ENCODE peak calls at places on chromosomes 7 and 10, in ten cellular contexts. Q is heart left ventricle, Z is esophagus muscularis mucosa, N is A549, M is transverse colon, W is NB4, B is stomach, J is ovary, O is spleen, L is lower leg skin. P is an unnamed sample.

GRCh38 chr7:139777304-139777890 is 401 bp downstream of the HIPK2 start:
- DNase-seq in W (peak), M (peak), B (peak), O (peak), Q (peak), L (no peak), Z (no peak), J (peak), N (peak), P (no peak)

GRCh38 chr7:405489-406211 is 114.0 kb downstream of the PDGFA start:
- DNase-seq in N (no peak), O (peak), Q (peak), J (no peak), W (no peak), M (peak), B (peak), Z (no peak), L (peak), P (no peak)

GRCh38 chr7:38731195-38731594 is 100.0 kb upstream of the AMPH start:
- DNase-seq in B (no peak), O (no peak), J (no peak), Q (no peak), L (no peak), Z (no peak), M (no peak), W (no peak), N (no peak), P (no peak)

GRCh38 chr10:5546891-5547683 is 22.3 kb downstream of the CALML3 start:
- DNase-seq in Z (no peak), N (peak), O (peak), B (peak), W (no peak), L (peak), M (peak), Q (peak), J (no peak), P (peak)

GRCh38 chr10:119306514-119306951 is 99.2 kb downstream of the GRK5 start:
- DNase-seq in B (peak), J (no peak), W (peak), Z (no peak), Q (peak), M (peak), O (peak), N (peak), L (no peak), P (no peak)

GRCh38 chr10:44311563-44311905 is 73.4 kb downstream of the CXCL12 start:
- DNase-seq in W (no peak), M (no peak), O (no peak), Q (no peak), J (no peak), Z (peak), N (no peak), B (no peak), L (no peak), P (no peak)

GRCh38 chr10:77392851-77393250 is 244.8 kb downstream of the KCNMA1 start:
- DNase-seq in L (peak), B (no peak), W (no peak), J (no peak), Q (no peak), N (peak), Z (no peak), O (no peak), M (no peak), P (peak)

GRCh38 chr7:140008755-140009610 is 53.8 kb downstream of the PARP12 start:
- DNase-seq in M (no peak), W (no peak), N (no peak), J (no peak), B (peak), L (no peak), Q (no peak), O (peak), Z (no peak), P (no peak)

GRCh38 chr7:4633012-4633411 is 49.1 kb upstream of the FOXK1 start:
- DNase-seq in B (no peak), M (no peak), J (no peak), W (peak), Q (no peak), L (no peak), O (no peak), N (peak), Z (no peak), P (peak)

DNA sequence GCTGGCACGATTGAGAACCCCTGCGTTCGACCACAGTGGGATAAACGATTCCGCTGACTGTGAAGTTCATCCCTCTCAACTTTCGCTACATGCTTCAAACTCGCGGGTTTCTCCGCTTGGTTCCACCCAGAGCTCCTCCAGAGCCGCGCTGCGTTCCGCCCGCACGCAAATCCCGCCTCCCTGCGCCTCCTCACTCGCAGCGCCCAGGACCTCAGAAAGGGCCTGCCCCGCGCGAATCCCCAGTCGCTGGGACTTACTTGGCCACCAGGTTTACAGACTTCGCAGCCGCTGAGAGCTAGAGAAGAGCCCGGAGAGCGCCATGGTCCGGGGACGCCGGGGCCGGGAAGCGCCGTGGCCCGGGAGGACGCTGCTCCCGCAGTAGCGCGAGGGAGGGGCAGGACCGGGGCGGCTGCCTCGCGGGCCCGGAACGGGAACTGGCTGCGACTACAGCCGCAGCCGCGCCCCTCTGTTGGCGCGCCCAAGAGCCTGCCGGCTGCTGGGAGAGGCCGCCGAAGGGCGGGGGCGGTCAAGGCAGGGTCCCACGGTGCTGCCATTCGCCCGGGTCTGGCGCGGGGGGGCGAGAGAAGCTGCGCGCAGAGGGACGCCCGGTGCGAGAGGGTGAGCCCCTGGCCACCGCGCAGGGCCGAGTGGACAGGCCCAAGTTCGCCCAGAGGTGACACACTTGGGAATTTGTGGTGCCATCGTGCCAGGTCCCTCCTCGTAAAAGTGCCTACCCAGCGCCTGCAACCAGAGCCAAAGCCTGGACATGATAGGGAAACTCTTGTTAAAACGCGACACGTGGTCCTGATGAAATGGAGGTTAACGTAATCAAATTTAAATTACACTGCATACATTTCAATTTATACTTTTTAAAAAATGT is at the start of gene NOD1:
- DNase-seq in M (peak), N (peak), O (peak), W (peak), Z (no peak), J (peak), Q (peak), L (peak), B (peak), P (peak)
- TF ChIP-seq POLR2A in M (peak), N (peak), O (peak), W (peak), Z (peak), J (peak), Q (no peak), L (no peak), B (peak), P (peak)

GRCh38 chr7:138585283-138585993 is 115.7 kb downstream of the SVOPL start:
- DNase-seq in L (no peak), N (no peak), Q (no peak), W (no peak), J (no peak), M (no peak), O (no peak), B (no peak), Z (no peak), P (no peak)
- TF ChIP-seq POLR2A in L (no peak), N (no peak), Q (no peak), W (no peak), J (no peak), M (no peak), O (no peak), B (no peak), Z (no peak), P (no peak)

GRCh38 chr7:130069978-130070899 is at the start of gene KLHDC10:
- DNase-seq in N (peak), J (peak), M (peak), B (peak), Z (peak), O (peak), Q (peak), W (peak), L (peak), P (peak)
- TF ChIP-seq POLR2A in N (peak), J (no peak), M (peak), B (no peak), Z (no peak), O (no peak), Q (no peak), W (peak), L (no peak), P (peak)

DNA sequence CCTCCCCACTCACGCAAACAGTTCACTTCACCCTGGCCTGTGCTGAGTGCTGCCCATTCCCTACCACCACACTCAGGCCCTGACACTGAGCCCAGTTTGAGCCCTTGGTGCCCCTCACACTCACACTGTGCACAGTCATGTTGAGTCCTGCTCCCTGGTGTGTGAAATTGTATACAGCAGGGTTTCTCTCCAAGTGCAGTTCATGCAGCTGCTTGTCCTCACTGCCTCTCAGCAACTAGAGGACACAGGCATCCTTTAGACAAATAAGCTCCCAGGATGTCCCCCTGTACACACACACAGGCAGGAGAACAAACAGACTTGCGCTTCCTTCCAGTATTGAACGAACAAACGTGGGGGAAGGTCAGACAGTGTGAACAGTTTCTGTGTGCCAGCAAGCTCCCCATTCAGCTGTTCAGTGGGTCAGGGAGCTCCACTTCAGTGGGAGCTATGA is 6.8 kb downstream of the MYO1G start:
- DNase-seq in N (no peak), O (no peak), M (no peak), L (no peak), J (no peak), W (no peak), Z (no peak), B (no peak), Q (no peak), P (no peak)
- TF ChIP-seq POLR2A in N (no peak), O (no peak), M (no peak), L (no peak), J (no peak), W (peak), Z (no peak), B (no peak), Q (no peak), P (no peak)

GRCh38 chr10:68103237-68103866 is 5.9 kb upstream of the MYPN start:
- DNase-seq in W (no peak), M (no peak), Z (no peak), N (no peak), J (no peak), L (no peak), Q (no peak), B (no peak), O (no peak), P (no peak)
- TF ChIP-seq POLR2A in W (no peak), M (no peak), Z (no peak), N (no peak), J (no peak), L (no peak), Q (no peak), B (no peak), O (no peak), P (no peak)

DNA sequence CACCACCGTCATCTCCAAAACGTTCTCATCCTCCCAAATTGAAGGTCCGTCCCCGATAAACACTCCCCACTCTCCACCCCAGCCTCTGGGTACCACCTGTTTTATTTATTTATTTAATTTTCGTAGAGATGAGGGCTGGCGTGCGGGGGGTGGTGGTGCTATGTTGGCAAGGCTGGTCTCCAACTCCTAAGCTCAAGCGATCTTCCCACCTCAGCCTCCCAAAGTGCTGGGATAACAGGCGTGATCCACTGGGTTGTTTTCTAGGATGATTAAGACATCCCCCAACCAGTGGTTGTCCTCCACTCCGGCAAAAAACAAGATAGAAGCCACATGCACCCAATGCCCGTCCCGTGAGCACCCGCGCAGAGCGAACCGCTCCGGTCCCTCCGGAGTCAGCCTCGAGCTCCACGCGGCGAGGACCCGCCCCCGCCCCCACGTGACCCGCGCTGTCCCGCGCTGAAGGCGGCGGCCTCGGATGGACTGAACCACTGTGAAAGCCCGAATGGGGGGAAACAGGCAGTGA is 916 bp upstream of the EIF3B start:
- DNase-seq in Q (peak), B (peak), Z (peak), O (peak), L (peak), N (peak), M (peak), W (peak), J (peak), P (peak)
- TF ChIP-seq POLR2A in Q (no peak), B (no peak), Z (no peak), O (no peak), L (no peak), N (peak), M (peak), W (peak), J (no peak), P (peak)